ENCODE peak calls at places on chromosomes 6 and 20, in ten cellular contexts. Q is choroid plexus epithelial cell, A is endothelial cell, L is adrenal gland, Y is fibroblast of mammary gland, R is astrocyte of the spinal cord, B is upper lobe of left lung, G is prostate gland, X is GM10248, V is AG10803. C is an unnamed sample.

GRCh38 chr6:168353041-168353440 is 33.5 kb upstream of the DACT2 start:
- DNase-seq in Y (no peak), R (no peak), Q (no peak), X (no peak), B (no peak), A (no peak), L (no peak), G (no peak), V (no peak), C (no peak)

GRCh38 chr6:53335224-53335994 is 13.3 kb downstream of the ELOVL5 start:
- DNase-seq in X (peak), R (no peak), V (no peak), Q (no peak), L (no peak), B (no peak), G (no peak), A (peak), Y (no peak), C (no peak)

GRCh38 chr6:105526198-105526872 is 123.5 kb upstream of the PREP start:
- DNase-seq in R (no peak), V (no peak), A (no peak), Y (peak), X (no peak), G (no peak), Q (no peak), L (no peak), B (no peak), C (no peak)

GRCh38 chr20:58142843-58143185 is 85.6 kb downstream of the ANKRD60 start:
- DNase-seq in Q (no peak), V (no peak), R (no peak), Y (no peak), A (no peak), X (no peak), G (no peak), L (no peak), B (peak), C (no peak)

GRCh38 chr6:423062-423798 is 31.7 kb downstream of the IRF4 start:
- DNase-seq in Q (no peak), V (no peak), X (no peak), G (no peak), L (no peak), R (no peak), Y (no peak), A (no peak), B (no peak), C (no peak)

GRCh38 chr6:118594877-118595276 is 46.8 kb downstream of the PLN start:
- DNase-seq in X (no peak), G (no peak), B (no peak), V (no peak), Q (no peak), L (no peak), A (no peak), R (no peak), Y (no peak), C (no peak)

GRCh38 chr6:32852018-32852843 is 1.3 kb downstream of the TAP1 start:
- DNase-seq in V (peak), Q (no peak), X (no peak), L (no peak), R (peak), B (no peak), A (no peak), Y (no peak), G (peak), C (no peak)

GRCh38 chr20:20492521-20493334 is 124.8 kb downstream of the INSM1 start:
- DNase-seq in Y (no peak), L (no peak), A (peak), B (no peak), X (no peak), R (no peak), Q (peak), V (no peak), G (no peak), C (no peak)

GRCh38 chr20:20593447-20594170 is 118.8 kb downstream of the RALGAPA2 start:
- DNase-seq in R (peak), Q (peak), X (peak), A (peak), G (peak), B (no peak), L (peak), V (peak), Y (peak), C (peak)

GRCh38 chr6:89148016-89148750 is 2.3 kb downstream of the PM20D2 start:
- DNase-seq in Q (no peak), B (no peak), A (no peak), X (no peak), V (no peak), L (no peak), R (no peak), G (no peak), Y (peak), C (no peak)

GRCh38 chr20:10314198-10314597 is 95.6 kb downstream of the SNAP25 start:
- DNase-seq in Y (peak), G (no peak), A (no peak), B (no peak), Q (peak), V (no peak), L (no peak), X (no peak), R (peak), C (no peak)

GRCh38 chr6:18784794-18785193 is 397.6 kb downstream of the RNF144B start:
- DNase-seq in B (no peak), L (no peak), Y (no peak), G (no peak), V (no peak), X (no peak), A (no peak), Q (no peak), R (no peak), C (no peak)

GRCh38 chr6:91827151-91827550 is 1240.3 kb upstream of the MAP3K7 start:
- DNase-seq in B (no peak), X (no peak), R (no peak), G (no peak), A (no peak), L (no peak), V (no peak), Y (no peak), Q (no peak), C (no peak)

GRCh38 chr6:21327326-21328140 is 266.0 kb upstream of the SOX4 start:
- DNase-seq in A (no peak), B (no peak), Q (no peak), X (no peak), R (no peak), L (no peak), V (no peak), G (no peak), Y (no peak), C (no peak)

GRCh38 chr6:21331221-21331620 is 262.3 kb upstream of the SOX4 start:
- DNase-seq in A (no peak), L (no peak), V (no peak), R (no peak), Q (no peak), X (no peak), Y (no peak), B (no peak), G (peak), C (no peak)

GRCh38 chr6:21333715-21334114 is 259.8 kb upstream of the SOX4 start:
- DNase-seq in A (no peak), X (no peak), V (no peak), Y (no peak), G (no peak), L (no peak), B (no peak), R (no peak), Q (no peak), C (no peak)

GRCh38 chr6:21337263-21337662 is 256.3 kb upstream of the SOX4 start:
- DNase-seq in L (no peak), G (no peak), R (no peak), V (no peak), A (no peak), X (no peak), B (no peak), Y (no peak), Q (no peak), C (no peak)

DNA sequence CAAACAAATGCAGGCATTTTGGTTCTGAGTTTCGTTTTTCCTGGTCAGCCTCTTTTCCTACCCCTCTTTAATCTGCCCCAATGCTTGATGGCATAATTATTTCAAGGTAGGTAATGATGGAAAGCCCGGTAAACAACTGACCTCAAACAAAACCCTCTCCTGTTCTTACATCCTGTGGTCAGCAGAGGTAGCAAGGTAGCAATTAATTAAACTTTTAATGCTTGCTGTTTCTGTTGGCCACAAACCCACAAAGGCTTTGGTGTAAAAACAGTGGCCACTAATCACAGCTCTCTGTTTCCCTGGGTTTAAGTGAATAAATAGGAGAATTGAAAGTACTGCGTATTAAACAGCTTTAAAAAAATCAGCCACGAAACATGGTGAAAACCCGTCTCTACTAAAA is 261.5 kb upstream of the SOX4 start:
- DNase-seq in A (no peak), Y (no peak), B (no peak), V (no peak), G (no peak), L (no peak), Q (no peak), X (no peak), R (no peak), C (no peak)
- TF ChIP-seq CTCF in A (no peak), Y (no peak), B (no peak), V (no peak), G (peak), L (no peak), Q (peak), X (no peak), R (no peak), C (no peak)

GRCh38 chr20:40291483-40291882 is 397.6 kb downstream of the MAFB start:
- DNase-seq in L (no peak), Y (peak), B (no peak), G (no peak), X (no peak), R (no peak), A (no peak), V (no peak), Q (no peak), C (no peak)
- TF ChIP-seq CTCF in L (no peak), Y (no peak), B (no peak), G (no peak), X (no peak), R (no peak), A (no peak), V (no peak), Q (no peak), C (no peak)

DNA sequence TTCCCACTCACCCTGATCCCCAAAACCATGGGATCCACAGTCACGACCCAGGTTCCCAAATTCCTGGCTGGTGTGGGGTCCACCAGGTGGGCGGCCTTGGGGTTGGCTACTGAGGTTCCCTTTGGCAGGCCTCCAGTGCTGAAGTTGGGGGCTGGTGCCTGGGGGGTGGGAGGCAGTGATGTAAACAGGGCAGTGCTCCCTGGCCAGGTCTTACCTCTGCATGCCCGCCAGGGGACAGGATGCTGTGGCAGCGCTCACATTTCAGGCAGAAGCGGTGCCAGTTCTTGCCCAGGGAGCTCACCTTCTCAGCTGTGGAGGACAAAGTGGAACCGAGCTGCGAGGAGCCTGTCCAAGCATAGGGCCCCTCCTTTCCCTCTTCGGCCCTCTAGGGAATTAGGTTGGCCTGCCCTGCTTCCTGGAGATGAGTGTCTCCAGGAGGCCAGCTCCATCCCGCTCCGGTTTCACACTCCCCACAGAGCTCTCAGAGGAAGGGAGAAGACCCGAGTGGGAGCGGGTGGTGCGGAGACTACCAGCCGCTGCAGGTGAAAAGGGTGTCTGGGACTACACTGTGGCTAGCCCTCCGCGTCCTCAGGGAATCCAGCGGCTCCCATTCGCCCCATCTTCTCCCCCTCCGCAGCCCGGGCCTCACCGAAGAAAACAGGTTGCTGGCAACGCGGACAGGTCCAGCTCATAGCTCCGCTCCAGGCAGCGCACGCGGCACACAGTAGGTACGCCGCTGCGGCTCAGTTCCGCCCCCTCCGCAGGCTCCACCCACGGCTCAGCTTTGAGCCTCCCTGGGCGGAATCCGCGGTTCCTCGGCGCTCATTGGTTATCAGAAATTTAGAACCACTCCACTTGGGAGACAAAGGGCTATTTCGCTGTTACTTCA is at the start of gene CRIP3:
- DNase-seq in R (no peak), X (peak), G (peak), Y (peak), B (peak), L (no peak), A (no peak), V (peak), Q (peak), C (no peak)
- TF ChIP-seq CTCF in R (peak), X (peak), G (peak), Y (peak), B (peak), L (no peak), A (no peak), V (peak), Q (peak), C (peak)

DNA sequence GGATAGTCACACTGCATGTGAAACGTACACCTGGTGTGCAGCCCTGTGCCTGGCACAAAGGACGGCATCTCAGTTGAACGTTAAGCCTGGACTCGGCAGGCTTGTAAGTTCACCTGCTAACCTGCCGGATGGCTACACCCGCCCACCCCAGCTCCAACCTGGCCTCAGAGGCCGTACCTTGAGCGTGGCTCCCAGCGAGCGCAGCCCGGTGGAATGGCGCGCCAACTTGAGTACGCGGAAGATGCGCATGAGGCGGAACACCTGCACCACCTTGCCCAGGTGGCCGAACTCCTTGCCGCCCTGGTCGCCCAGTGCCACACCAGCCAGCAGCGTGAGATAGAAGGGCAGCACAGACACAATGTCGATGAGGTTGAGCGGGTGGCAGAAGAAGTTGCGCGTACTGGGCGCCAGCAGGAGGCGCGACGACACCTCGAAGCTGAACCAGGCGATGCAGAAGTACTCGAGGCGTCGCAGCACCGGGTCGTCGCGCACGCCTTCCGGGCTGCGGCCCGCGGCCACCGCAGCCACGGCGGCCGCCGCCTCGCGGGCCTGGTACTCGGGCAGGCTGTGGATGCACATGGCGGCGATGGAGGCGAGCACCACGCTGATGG is 3.3 kb downstream of the KCNS1 start:
- DNase-seq in V (peak), R (peak), X (peak), Q (peak), A (peak), G (no peak), L (no peak), B (peak), Y (peak), C (no peak)
- TF ChIP-seq CTCF in V (peak), R (peak), X (peak), Q (peak), A (peak), G (peak), L (no peak), B (peak), Y (peak), C (peak)

GRCh38 chr6:158559895-158560786 is at the start of gene TMEM181:
- DNase-seq in B (peak), X (peak), A (peak), V (peak), Y (peak), Q (peak), G (peak), R (peak), L (peak), C (peak)
- TF ChIP-seq CTCF in B (no peak), X (peak), A (no peak), V (no peak), Y (no peak), Q (peak), G (no peak), R (no peak), L (no peak), C (no peak)

DNA sequence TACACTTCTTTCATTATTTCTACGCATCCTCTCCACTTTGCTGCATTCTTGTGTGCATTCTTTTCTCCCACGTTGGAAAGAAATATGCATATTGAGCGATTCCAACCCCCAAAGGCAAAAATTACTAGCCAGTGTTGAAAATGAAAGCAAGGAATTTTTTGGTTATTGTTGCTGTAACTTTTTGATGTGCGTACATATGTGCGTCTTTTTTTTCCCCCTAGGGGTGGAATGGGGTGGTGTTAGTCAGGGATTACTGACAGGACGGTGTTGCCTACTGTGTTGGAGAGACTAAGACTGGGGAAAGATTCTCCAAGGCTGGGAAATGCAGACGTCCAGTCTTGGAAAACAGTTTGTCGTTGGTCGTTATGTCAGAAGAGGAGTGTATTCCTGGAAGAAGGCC is 44.2 kb upstream of the ESR1 start:
- DNase-seq in V (peak), X (no peak), L (no peak), G (no peak), Y (peak), A (no peak), Q (peak), R (peak), B (no peak), C (peak)
- TF ChIP-seq CTCF in V (peak), X (no peak), L (peak), G (no peak), Y (peak), A (peak), Q (peak), R (peak), B (peak), C (peak)

DNA sequence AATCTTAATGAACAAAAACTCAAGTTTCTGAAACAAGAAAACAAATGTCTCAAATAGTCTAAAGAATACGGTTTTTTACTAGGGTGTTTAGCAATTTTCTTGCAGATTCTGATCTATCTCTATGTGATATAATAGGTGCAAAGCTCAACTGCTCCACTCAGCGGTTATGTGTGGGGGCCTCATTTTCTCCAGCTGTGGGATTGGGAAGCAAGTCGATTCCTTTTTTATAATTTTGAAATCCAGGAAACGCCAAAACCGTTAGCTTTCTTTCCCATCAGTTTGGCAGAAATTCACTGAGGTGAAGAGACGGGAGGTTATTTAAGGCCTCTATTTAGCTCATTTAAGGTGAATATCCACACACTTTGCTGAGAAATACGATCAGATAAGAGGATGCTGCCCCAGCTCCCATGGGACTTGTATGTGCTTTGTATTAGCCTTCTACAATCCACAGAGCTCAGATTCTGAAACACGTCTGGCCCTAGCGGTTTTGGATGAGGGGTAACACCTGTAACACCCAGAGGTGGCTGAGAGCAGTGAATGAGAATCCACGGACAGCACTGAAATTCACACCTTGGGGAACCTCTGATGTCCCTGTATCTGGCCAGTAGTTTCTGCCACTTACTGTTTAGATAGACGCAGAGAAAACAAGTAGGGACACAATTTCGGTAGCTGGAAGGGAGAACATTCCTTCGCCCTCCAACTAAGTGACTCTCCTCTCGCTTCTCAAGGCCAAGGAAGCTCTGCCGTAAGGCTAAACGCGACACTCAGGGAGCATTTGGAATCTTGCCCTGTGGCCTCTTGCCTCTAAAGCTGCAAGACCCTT is 6.6 kb upstream of the BCAS4 start:
- DNase-seq in L (peak), Y (peak), B (no peak), G (peak), Q (peak), R (peak), A (no peak), V (peak), X (no peak), C (peak)
- TF ChIP-seq CTCF in L (peak), Y (peak), B (peak), G (peak), Q (peak), R (peak), A (no peak), V (peak), X (no peak), C (peak)

GRCh38 chr6:160931378-160932343 is 59.9 kb upstream of the MAP3K4 start:
- DNase-seq in L (no peak), X (no peak), V (peak), R (peak), Y (peak), B (no peak), G (no peak), A (no peak), Q (no peak), C (no peak)
- TF ChIP-seq CTCF in L (no peak), X (no peak), V (no peak), R (no peak), Y (peak), B (no peak), G (peak), A (no peak), Q (peak), C (no peak)

C was measured in HFFc6.